ENCODE peak calls at places on chromosomes 16 and 17, in four cellular contexts. K, D, M and X are unnamed samples.

GRCh38 chr17:16258916-16259315 is 41.9 kb downstream of the PIGL start:
- DNase-seq in D (no peak), M (no peak), K (peak), X (no peak)

GRCh38 chr16:50747206-50747956 is 5.5 kb downstream of the CYLD start:
- DNase-seq in K (no peak), D (peak), M (no peak), X (no peak)

GRCh38 chr17:81365148-81365600 is 30.1 kb upstream of the BAHCC1 start:
- DNase-seq in M (no peak), D (peak), K (peak), X (peak)

GRCh38 chr16:72848759-72849664 is 198.9 kb downstream of the ZFHX3 start:
- DNase-seq in D (no peak), K (peak), M (no peak), X (no peak)

GRCh38 chr16:46894011-46894672 is 10.0 kb downstream of the GPT2 start:
- DNase-seq in M (no peak), D (no peak), K (peak), X (no peak)

GRCh38 chr16:30094541-30095165 is 1.4 kb downstream of the YPEL3 start:
- DNase-seq in M (no peak), K (no peak), D (no peak), X (no peak)

GRCh38 chr16:84806256-84806889 is 13.4 kb upstream of the CRISPLD2 start:
- DNase-seq in K (peak), M (no peak), D (no peak), X (no peak)

GRCh38 chr17:7606280-7606679 is 8.4 kb downstream of the FXR2 start:
- DNase-seq in M (no peak), D (peak), K (no peak), X (no peak)

GRCh38 chr17:29760771-29761682 is 138.3 kb upstream of the CORO6 start:
- DNase-seq in M (peak), D (peak), K (peak), X (peak)

GRCh38 chr17:78337244-78338109 is 22.4 kb downstream of the SOCS3 start:
- DNase-seq in K (peak), M (no peak), D (peak), X (peak)

GRCh38 chr16:88789593-88789992 is 4.6 kb upstream of the PIEZO1 start:
- DNase-seq in M (no peak), D (no peak), K (no peak), X (no peak)

GRCh38 chr17:32943647-32944191 is 15.8 kb downstream of the TMEM98 start:
- DNase-seq in M (no peak), K (peak), D (peak), X (no peak)

GRCh38 chr16:89047331-89048086 is 46.1 kb upstream of the ACSF3 start:
- DNase-seq in M (no peak), K (no peak), D (no peak), X (no peak)

GRCh38 chr17:17175340-17175739 is 30.8 kb downstream of the PLD6 start:
- DNase-seq in K (no peak), D (no peak), M (no peak), X (no peak)

GRCh38 chr17:73645050-73645871 is 1.0 kb upstream of the SDK2 start:
- DNase-seq in M (no peak), D (peak), K (no peak), X (peak)

GRCh38 chr16:62711797-62712196 is 675.6 kb upstream of the CDH8 start:
- DNase-seq in D (peak), K (no peak), M (peak), X (peak)

GRCh38 chr17:20200016-20200788 is 191.0 kb downstream of the SPECC1 start:
- DNase-seq in M (no peak), D (peak), K (peak), X (no peak)

GRCh38 chr17:29581583-29582253 is 7.7 kb downstream of the GIT1 start:
- DNase-seq in M (no peak), K (no peak), D (no peak), X (no peak)

GRCh38 chr17:35514561-35514960 is 22.9 kb downstream of the SLFN12L start:
- DNase-seq in M (no peak), D (no peak), K (no peak), X (no peak)

GRCh38 chr16:14487579-14487978 is 142.5 kb downstream of the PARN start:
- DNase-seq in M (no peak), D (peak), K (no peak), X (no peak)

GRCh38 chr17:80892019-80892855 is 99.4 kb upstream of the CHMP6 start:
- DNase-seq in M (no peak), K (peak), D (no peak), X (no peak)

GRCh38 chr17:35930211-35931065 is at the start of gene RDM1:
- DNase-seq in K (peak), M (peak), D (peak), X (peak)

DNA sequence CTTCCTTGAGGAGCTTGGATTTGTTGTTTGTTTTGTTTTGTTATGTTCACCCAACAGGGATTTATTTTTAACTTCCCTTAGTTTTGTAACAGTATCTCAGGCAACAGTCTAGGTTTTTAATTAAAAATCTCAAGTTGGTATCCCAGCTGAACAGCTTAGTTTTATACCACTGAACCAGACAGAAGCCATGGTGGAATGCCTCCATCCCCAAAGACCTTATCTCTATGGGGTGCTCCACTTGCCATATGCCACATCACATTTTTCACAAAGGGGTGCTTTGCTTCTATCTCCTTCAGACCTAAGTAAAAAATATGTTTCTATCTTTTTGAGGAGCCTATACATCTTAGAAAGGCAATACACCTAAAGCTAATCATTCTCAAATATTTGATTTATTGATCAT is 715.8 kb upstream of the KIF2B start:
- DNase-seq in D (no peak), M (no peak), K (no peak), X (no peak)
- H4K5ac ChIP-seq in D (no peak), M (no peak), K (no peak), X (no peak)

DNA sequence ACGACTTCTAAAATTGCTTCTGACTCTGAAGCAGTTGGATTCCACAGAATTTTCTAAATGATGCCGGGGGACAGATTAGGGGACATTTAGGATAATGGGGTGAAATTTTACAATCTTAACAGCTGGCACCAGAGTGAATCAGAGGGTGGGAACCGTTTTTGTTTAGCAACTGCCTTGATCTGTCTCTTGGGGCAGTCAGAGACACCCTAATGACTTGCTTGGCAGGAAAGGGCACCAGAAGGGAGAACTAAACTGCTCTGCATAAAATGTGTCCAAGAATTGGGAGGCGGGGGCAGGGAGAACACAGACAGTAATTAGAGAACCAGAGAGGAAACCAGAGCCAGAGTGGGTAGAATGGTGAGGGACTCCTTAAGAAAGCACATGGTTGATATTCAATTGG is 6.1 kb upstream of the ABCC12 start:
- DNase-seq in M (no peak), D (no peak), K (no peak), X (no peak)
- H4K5ac ChIP-seq in M (no peak), D (no peak), K (no peak), X (no peak)

GRCh38 chr16:66028505-66029216 is 337.8 kb upstream of the CDH5 start:
- DNase-seq in K (peak), M (no peak), D (no peak), X (no peak)
- H4K5ac ChIP-seq in K (peak), M (no peak), D (no peak), X (peak)

GRCh38 chr16:22316411-22316811 is 19.2 kb downstream of the POLR3E start:
- DNase-seq in M (no peak), K (no peak), D (no peak), X (no peak)

GRCh38 chr16:22317625-22318024 is 20.4 kb downstream of the POLR3E start:
- DNase-seq in M (no peak), D (no peak), K (no peak), X (no peak)

GRCh38 chr16:22317001-22317530 is 19.9 kb downstream of the POLR3E start:
- DNase-seq in D (no peak), K (no peak), M (no peak), X (no peak)

GRCh38 chr16:22320572-22321339 is 23.5 kb downstream of the POLR3E start:
- DNase-seq in K (no peak), D (no peak), M (no peak), X (no peak)

GRCh38 chr16:22318690-22319358 is 21.6 kb downstream of the POLR3E start:
- DNase-seq in K (peak), D (peak), M (no peak), X (peak)
- H4K5ac ChIP-seq in K (no peak), D (no peak), M (no peak), X (no peak)

DNA sequence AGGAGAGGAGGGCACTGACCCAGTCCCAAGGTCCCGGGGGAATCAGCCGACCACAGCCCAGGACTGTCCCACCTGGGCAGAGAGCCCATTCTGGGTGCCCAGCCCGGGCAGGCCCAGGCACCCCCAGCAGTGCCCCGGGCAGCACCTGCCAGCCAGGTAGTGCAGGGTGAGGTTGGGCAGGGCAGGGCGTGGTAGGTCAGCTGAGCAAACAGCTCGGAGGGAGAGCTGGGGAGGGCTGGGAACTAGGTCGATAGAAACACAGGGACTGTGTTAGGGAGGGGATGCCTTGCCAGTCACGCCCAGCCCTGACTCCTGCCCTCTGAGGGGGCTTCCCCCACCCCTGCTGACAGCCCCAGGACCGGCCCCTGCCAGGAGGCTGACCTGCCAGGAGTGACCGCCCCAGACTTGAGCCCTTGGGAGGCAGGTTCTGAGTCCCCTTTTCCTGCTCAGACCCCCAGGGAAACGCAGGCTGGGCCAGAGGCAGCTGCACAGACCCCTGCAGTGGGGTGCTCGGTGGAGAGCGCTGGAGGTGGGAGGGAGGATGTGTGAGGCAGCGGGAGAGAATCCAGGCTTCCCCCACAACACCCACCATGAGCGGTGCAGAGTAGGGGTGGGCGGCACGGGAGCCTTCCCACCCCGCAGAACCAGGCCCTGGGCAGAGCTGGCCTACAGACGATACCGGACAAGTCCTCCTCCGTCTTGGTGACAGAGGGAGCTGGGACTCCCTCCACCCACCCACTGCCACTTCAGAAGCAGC is 4.7 kb downstream of the HS3ST6 start:
- DNase-seq in M (no peak), K (no peak), D (no peak), X (no peak)
- H4K5ac ChIP-seq in M (no peak), K (no peak), D (no peak), X (no peak)

DNA sequence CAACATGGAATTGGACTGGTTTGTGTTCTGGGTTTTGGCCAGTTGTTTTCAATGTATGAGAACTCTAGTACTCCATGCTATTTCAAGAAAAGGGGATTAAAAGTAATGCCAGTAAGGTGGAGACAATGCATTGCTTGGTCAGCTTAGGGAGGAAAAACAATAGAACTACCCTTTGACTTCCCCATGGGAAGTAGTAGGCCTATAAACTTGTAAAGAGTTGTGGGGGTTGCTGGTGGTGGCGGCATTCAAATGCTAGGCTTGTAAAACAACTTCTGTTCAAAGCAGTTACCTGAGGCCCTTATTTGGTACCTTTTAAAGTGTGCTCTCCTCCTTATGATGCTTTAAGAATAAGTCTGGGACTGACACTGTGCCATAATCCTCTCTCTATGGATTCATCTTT is 9.4 kb downstream of the MAP3K3 start:
- DNase-seq in K (no peak), M (no peak), D (no peak), X (peak)
- H4K5ac ChIP-seq in K (no peak), M (no peak), D (no peak), X (no peak)

GRCh38 chr16:976389-976931 is 5.1 kb upstream of the SOX8 start:
- DNase-seq in M (no peak), K (no peak), D (no peak), X (no peak)
- H4K5ac ChIP-seq in M (no peak), K (no peak), D (no peak), X (no peak)

DNA sequence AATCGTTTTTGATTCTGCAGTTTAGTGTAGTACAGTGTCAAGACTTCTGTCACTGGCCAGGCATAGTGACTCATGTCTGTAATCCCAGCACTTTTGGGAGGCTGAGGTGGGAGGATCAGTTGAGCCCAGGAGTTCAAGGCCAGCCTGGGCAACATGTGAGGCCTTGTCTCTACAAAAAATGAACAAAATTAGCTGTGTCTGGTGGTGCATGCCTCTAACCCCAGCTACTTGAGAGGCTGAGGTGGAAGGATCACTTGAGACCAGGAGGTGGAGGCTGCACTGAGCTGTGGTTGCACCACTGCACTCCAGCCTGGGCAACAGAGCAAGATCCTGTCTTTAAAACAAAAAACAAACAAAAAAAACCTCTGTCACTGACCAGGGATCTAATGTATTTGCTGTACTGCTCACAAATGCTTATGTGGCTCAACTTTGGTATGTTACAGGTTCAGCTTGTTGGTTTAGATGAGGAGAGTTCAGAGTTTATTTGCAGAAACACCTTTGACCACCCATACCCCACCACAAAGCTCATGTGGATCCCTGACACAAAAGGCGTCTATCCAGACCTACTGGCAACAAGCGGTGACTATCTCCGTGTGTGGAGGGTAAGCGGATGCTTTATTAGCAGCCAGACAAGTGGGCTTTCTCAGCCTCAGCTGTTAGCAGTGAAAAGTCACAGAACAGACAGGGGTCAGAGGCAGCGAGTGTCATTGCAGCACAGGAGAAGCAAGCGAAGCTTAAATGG is 22.5 kb upstream of the TACO1 start:
- DNase-seq in K (no peak), M (no peak), D (no peak), X (no peak)
- H4K5ac ChIP-seq in K (no peak), M (no peak), D (no peak), X (no peak)

GRCh38 chr17:49260011-49260921 is 29.7 kb upstream of the PHOSPHO1 start:
- DNase-seq in D (peak), K (peak), M (no peak), X (peak)

GRCh38 chr17:49254066-49254465 is 23.5 kb upstream of the PHOSPHO1 start:
- DNase-seq in K (no peak), M (no peak), D (no peak), X (peak)

GRCh38 chr17:49259663-49260010 is 29.1 kb upstream of the PHOSPHO1 start:
- DNase-seq in K (no peak), M (no peak), D (no peak), X (no peak)

GRCh38 chr17:49260922-49261291 is 30.3 kb upstream of the PHOSPHO1 start:
- DNase-seq in M (no peak), D (no peak), K (no peak), X (no peak)

GRCh38 chr17:49257296-49257695 is 26.7 kb upstream of the PHOSPHO1 start:
- DNase-seq in K (no peak), M (no peak), D (no peak), X (no peak)
- H4K5ac ChIP-seq in K (no peak), M (no peak), D (no peak), X (no peak)